ENCODE peak calls at places on chromosomes 5 and 9, in four cellular contexts. P is Caco-2; C is stimulated activated CD4-positive, alpha-beta T cell treated with anti-CD3 and anti-CD28 coated beads, Interleukin-4, amount 100 ng/mL, for 24 hours; Y is COR-L47. U is an unnamed sample.

GRCh38 chr5:67515020-67515689 is 318.6 kb upstream of the CD180 start:
- DNase-seq in P (no peak), C (peak), Y (no peak), U (no peak)

GRCh38 chr5:32304622-32305021 is 8.1 kb downstream of the MTMR12 start:
- DNase-seq in P (no peak), C (no peak), Y (no peak), U (no peak)

GRCh38 chr5:171978519-171978918 is 27.9 kb downstream of the FBXW11 start:
- DNase-seq in P (no peak), C (no peak), Y (no peak), U (no peak)

GRCh38 chr9:75866273-75866871 is 24.1 kb upstream of the PCSK5 start:
- DNase-seq in P (no peak), C (peak), Y (peak), U (peak)

GRCh38 chr5:1523480-1523792 is 324 bp downstream of the LPCAT1 start:
- DNase-seq in P (no peak), C (no peak), Y (peak), U (no peak)

GRCh38 chr9:134333234-134333873 is 7.1 kb downstream of the RXRA start:
- DNase-seq in P (peak), C (no peak), Y (no peak), U (peak)

GRCh38 chr9:130682490-130683121 is 11.0 kb upstream of the EXOSC2 start:
- DNase-seq in P (peak), C (peak), Y (peak), U (peak)

GRCh38 chr5:38431242-38431853 is 125.1 kb downstream of the LIFR start:
- DNase-seq in P (no peak), C (no peak), Y (no peak), U (no peak)

GRCh38 chr5:27377626-27378025 is 339.2 kb upstream of the CDH9 start:
- DNase-seq in P (no peak), C (no peak), Y (no peak), U (peak)

GRCh38 chr5:131406997-131407638 is 143.3 kb downstream of the CDC42SE2 start:
- DNase-seq in P (no peak), C (no peak), Y (no peak), U (peak)

GRCh38 chr5:136032564-136032963 is 3.8 kb downstream of the TGFBI start:
- DNase-seq in P (no peak), C (no peak), Y (no peak), U (peak)

U was measured in amniotic epithelial cell.